ENCODE peak calls at places on chromosomes 5 and 9, in four cellular contexts. One of them, this sample, is unnamed. For H3K4me1, the result is how much of the 10 kb centered on the place peaks cover.

GRCh38 chr5:156325671-156326070 is 1.3 kb upstream of the SGCD start:
- DNase-seq in mesendoderm: no peak
- DNase-seq in H1: no peak
- DNase-seq in IMR-90: no peak
- DNase-seq in this sample: no peak

GRCh38 chr5:142748568-142749249 is 21.5 kb upstream of the ARHGAP26 start:
- DNase-seq in H1: no peak
- DNase-seq in mesendoderm: peak
- DNase-seq in IMR-90: no peak
- DNase-seq in this sample: peak

GRCh38 chr5:5583023-5583765 is 160.7 kb downstream of the ICE1 start:
- DNase-seq in mesendoderm: no peak
- DNase-seq in IMR-90: no peak
- DNase-seq in H1: no peak
- DNase-seq in this sample: no peak

GRCh38 chr9:135797507-135798302 is 95.7 kb downstream of the KCNT1 start:
- DNase-seq in H1: peak
- DNase-seq in mesendoderm: peak
- DNase-seq in IMR-90: peak
- DNase-seq in this sample: peak

GRCh38 chr5:179777909-179778308 is 15.9 kb upstream of the LTC4S start:
- DNase-seq in IMR-90: no peak
- DNase-seq in mesendoderm: no peak
- DNase-seq in H1: no peak
- DNase-seq in this sample: no peak

GRCh38 chr5:72144762-72145161 is 37.5 kb downstream of the MAP1B start:
- DNase-seq in mesendoderm: no peak
- DNase-seq in H1: no peak
- DNase-seq in IMR-90: no peak
- DNase-seq in this sample: no peak

GRCh38 chr9:108053555-108054061 is 564.0 kb upstream of the KLF4 start:
- DNase-seq in H1: no peak
- DNase-seq in mesendoderm: peak
- DNase-seq in IMR-90: peak
- DNase-seq in this sample: no peak

GRCh38 chr5:178522361-178522760 is 67.8 kb downstream of the COL23A1 start:
- DNase-seq in mesendoderm: no peak
- DNase-seq in IMR-90: no peak
- DNase-seq in H1: no peak
- DNase-seq in this sample: no peak

GRCh38 chr9:99411479-99412100 is 189.5 kb downstream of the SEC61B start:
- DNase-seq in IMR-90: no peak
- DNase-seq in H1: no peak
- DNase-seq in mesendoderm: peak
- DNase-seq in this sample: no peak

GRCh38 chr9:120712539-120713031 is 1.7 kb downstream of the MEGF9 start:
- DNase-seq in H1: no peak
- DNase-seq in mesendoderm: no peak
- DNase-seq in IMR-90: no peak
- DNase-seq in this sample: no peak

GRCh38 chr9:120711841-120712538 is 2.3 kb downstream of the MEGF9 start:
- DNase-seq in IMR-90: no peak
- DNase-seq in H1: no peak
- DNase-seq in mesendoderm: no peak
- DNase-seq in this sample: no peak

GRCh38 chr9:120708526-120709224 is 5.6 kb downstream of the MEGF9 start:
- DNase-seq in IMR-90: peak
- DNase-seq in mesendoderm: no peak
- DNase-seq in H1: no peak
- DNase-seq in this sample: no peak

GRCh38 chr9:120711354-120711753 is 2.9 kb downstream of the MEGF9 start:
- DNase-seq in IMR-90: no peak
- DNase-seq in mesendoderm: no peak
- DNase-seq in H1: no peak
- DNase-seq in this sample: no peak

GRCh38 chr9:120710110-120710981 is 3.9 kb downstream of the MEGF9 start:
- DNase-seq in IMR-90: peak
- DNase-seq in H1: no peak
- DNase-seq in mesendoderm: no peak
- DNase-seq in this sample: no peak
- H3K9ac ChIP-seq in IMR-90: peak
- H3K9ac ChIP-seq in H1: no peak
- H3K9ac ChIP-seq in mesendoderm: no peak
- H3K9ac ChIP-seq in this sample: no peak

GRCh38 chr9:105073147-105073546 is 145.2 kb upstream of the ABCA1 start:
- DNase-seq in mesendoderm: no peak
- DNase-seq in H1: no peak
- DNase-seq in IMR-90: peak
- DNase-seq in this sample: no peak
- H4K5ac ChIP-seq in mesendoderm: no peak
- H4K5ac ChIP-seq in H1: no peak
- H4K5ac ChIP-seq in IMR-90: peak
- H4K5ac ChIP-seq in this sample: no peak

DNA sequence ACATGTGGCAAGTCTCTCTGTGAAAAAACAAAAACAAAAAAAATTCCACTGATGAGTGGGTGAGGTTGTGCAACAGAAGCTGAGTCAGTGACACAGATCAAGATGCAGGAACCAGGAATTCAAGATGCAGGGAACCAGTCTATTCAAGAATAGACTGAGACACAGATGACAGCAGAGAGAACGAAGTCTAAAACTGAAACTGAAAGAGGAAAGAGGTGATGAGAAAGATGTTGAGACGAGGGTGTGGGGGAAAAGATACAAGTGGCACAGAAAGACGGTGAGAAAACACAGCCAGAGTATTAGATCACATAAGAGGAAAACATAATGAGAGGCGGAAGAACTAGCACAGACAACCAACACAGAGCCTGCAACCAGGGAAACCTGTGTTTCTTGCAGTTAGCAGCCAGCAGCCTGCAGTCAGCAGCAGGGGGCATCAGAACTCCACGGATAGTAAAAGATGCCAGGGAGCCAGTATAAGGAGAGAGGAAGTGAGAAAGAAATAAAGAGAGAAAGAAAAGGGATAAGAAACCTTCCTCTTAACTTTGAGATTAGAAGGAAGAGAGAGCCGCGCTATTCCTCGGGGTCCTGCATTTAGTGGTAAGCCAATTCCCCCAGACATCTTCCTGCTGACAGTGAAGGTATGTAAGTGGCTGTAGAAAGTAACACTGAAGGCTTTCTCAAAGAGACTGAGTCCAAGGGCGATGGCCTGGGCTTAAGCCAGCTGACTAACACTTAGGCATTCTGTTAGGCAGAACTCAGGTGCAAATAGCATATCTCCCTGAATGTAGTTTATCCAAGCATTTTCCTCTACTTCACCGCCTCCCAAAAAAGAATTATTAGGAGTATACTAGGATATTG is 79.0 kb downstream of the TLR4 start:
- DNase-seq in IMR-90: no peak
- DNase-seq in mesendoderm: peak
- DNase-seq in H1: peak
- DNase-seq in this sample: peak
- H3K4me1 ChIP-seq in IMR-90: under half
- H3K4me1 ChIP-seq in mesendoderm: under half
- H3K4me1 ChIP-seq in H1: under half
- H3K4me1 ChIP-seq in this sample: under half

DNA sequence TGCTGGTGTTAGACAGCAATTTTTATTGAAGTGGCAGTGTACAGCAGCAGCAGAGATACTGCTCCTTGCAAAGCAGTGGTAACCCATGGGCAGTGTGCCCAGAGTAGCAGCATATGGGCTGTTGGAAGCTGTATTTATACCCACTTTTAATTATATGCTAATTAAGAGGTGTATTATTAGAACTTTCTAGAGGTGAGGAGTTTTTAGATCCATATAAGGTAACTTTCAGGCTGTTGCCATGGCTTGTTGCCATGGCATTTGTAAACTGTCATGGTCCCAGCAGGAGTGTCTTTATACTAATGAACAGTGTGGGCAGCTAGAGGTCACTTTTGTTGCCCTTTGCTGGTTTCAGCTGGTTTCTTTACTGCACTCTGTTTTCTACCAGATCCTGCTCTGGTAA is 3.7 kb upstream of the PJA2 start:
- DNase-seq in mesendoderm: peak
- DNase-seq in IMR-90: peak
- DNase-seq in H1: no peak
- DNase-seq in this sample: no peak
- H3K9ac ChIP-seq in mesendoderm: no peak
- H3K9ac ChIP-seq in IMR-90: no peak
- H3K9ac ChIP-seq in H1: peak
- H3K9ac ChIP-seq in this sample: no peak